ENCODE peak calls at places on chromosomes 5 and 9, in nine cellular contexts. One of them, this sample, is unnamed.

GRCh38 chr9:134858051-134858841 is 22.4 kb upstream of the FCN2 start:
- DNase-seq in cardiac muscle cell: peak; percentile 37
- DNase-seq in heart left ventricle: no peak
- DNase-seq in uterus: peak; percentile 9
- DNase-seq in PC-9: peak; percentile 38
- DNase-seq in lower lobe of right lung: no peak
- DNase-seq in CD8-positive, alpha-beta T cell: no peak
- DNase-seq in transverse colon: no peak
- DNase-seq in testis: peak; percentile 33
- DNase-seq in this sample: no peak

GRCh38 chr9:27168496-27168895 is 59.5 kb downstream of the TEK start:
- DNase-seq in cardiac muscle cell: peak; percentile 17
- DNase-seq in heart left ventricle: no peak
- DNase-seq in uterus: no peak
- DNase-seq in PC-9: no peak
- DNase-seq in lower lobe of right lung: no peak
- DNase-seq in CD8-positive, alpha-beta T cell: no peak
- DNase-seq in transverse colon: no peak
- DNase-seq in testis: no peak
- DNase-seq in this sample: no peak

GRCh38 chr9:97633859-97634485 is 351 bp downstream of the NCBP1 start:
- DNase-seq in cardiac muscle cell: no peak
- DNase-seq in heart left ventricle: no peak
- DNase-seq in uterus: no peak
- DNase-seq in PC-9: no peak
- DNase-seq in lower lobe of right lung: no peak
- DNase-seq in CD8-positive, alpha-beta T cell: no peak
- DNase-seq in transverse colon: no peak
- DNase-seq in testis: no peak
- DNase-seq in this sample: no peak

GRCh38 chr9:37952731-37953130 is 48.8 kb upstream of the SLC25A51 start:
- DNase-seq in cardiac muscle cell: peak; percentile 49
- DNase-seq in heart left ventricle: no peak
- DNase-seq in uterus: peak; percentile 68
- DNase-seq in PC-9: no peak
- DNase-seq in lower lobe of right lung: peak; percentile 14
- DNase-seq in CD8-positive, alpha-beta T cell: no peak
- DNase-seq in transverse colon: no peak
- DNase-seq in testis: no peak
- DNase-seq in this sample: no peak

GRCh38 chr5:136135536-136135935 is 2.9 kb downstream of the SMAD5 start:
- DNase-seq in cardiac muscle cell: no peak
- DNase-seq in heart left ventricle: no peak
- DNase-seq in uterus: no peak
- DNase-seq in PC-9: no peak
- DNase-seq in lower lobe of right lung: no peak
- DNase-seq in CD8-positive, alpha-beta T cell: no peak
- DNase-seq in transverse colon: no peak
- DNase-seq in testis: no peak
- DNase-seq in this sample: no peak

GRCh38 chr5:17373406-17374110 is 124.5 kb upstream of the TAF11L2 start:
- DNase-seq in cardiac muscle cell: no peak
- DNase-seq in heart left ventricle: no peak
- DNase-seq in uterus: no peak
- DNase-seq in PC-9: no peak
- DNase-seq in lower lobe of right lung: no peak
- DNase-seq in CD8-positive, alpha-beta T cell: no peak
- DNase-seq in transverse colon: no peak
- DNase-seq in testis: no peak
- DNase-seq in this sample: no peak

GRCh38 chr9:90942555-90942954 is 140.9 kb downstream of the SYK start:
- DNase-seq in cardiac muscle cell: no peak
- DNase-seq in heart left ventricle: no peak
- DNase-seq in uterus: no peak
- DNase-seq in PC-9: no peak
- DNase-seq in lower lobe of right lung: no peak
- DNase-seq in CD8-positive, alpha-beta T cell: no peak
- DNase-seq in transverse colon: peak; percentile 74
- DNase-seq in testis: no peak
- DNase-seq in this sample: no peak

GRCh38 chr9:71858812-71859211 is 52.2 kb downstream of the ABHD17B start:
- DNase-seq in cardiac muscle cell: no peak
- DNase-seq in heart left ventricle: no peak
- DNase-seq in uterus: no peak
- DNase-seq in PC-9: no peak
- DNase-seq in lower lobe of right lung: no peak
- DNase-seq in CD8-positive, alpha-beta T cell: no peak
- DNase-seq in transverse colon: no peak
- DNase-seq in testis: no peak
- DNase-seq in this sample: no peak

GRCh38 chr5:177449140-177450061 is 2.8 kb downstream of the PRR7 start:
- DNase-seq in cardiac muscle cell: no peak
- DNase-seq in heart left ventricle: no peak
- DNase-seq in uterus: no peak
- DNase-seq in PC-9: no peak
- DNase-seq in lower lobe of right lung: no peak
- DNase-seq in CD8-positive, alpha-beta T cell: no peak
- DNase-seq in transverse colon: no peak
- DNase-seq in testis: no peak
- DNase-seq in this sample: no peak
- TF ChIP-seq CTCF in cardiac muscle cell: no peak
- TF ChIP-seq CTCF in heart left ventricle: no peak
- TF ChIP-seq CTCF in uterus: no peak
- TF ChIP-seq CTCF in PC-9: no peak
- TF ChIP-seq CTCF in lower lobe of right lung: no peak
- TF ChIP-seq CTCF in CD8-positive, alpha-beta T cell: no peak
- TF ChIP-seq CTCF in transverse colon: no peak
- TF ChIP-seq CTCF in testis: no peak
- TF ChIP-seq CTCF in this sample: no peak

GRCh38 chr9:137459147-137459600 is at the start of gene NSMF:
- DNase-seq in cardiac muscle cell: peak; percentile 93
- DNase-seq in heart left ventricle: peak; percentile 96
- DNase-seq in uterus: peak; percentile 93
- DNase-seq in PC-9: peak; percentile 68
- DNase-seq in lower lobe of right lung: peak; percentile 95
- DNase-seq in CD8-positive, alpha-beta T cell: peak; percentile 92
- DNase-seq in transverse colon: peak; percentile 97
- DNase-seq in testis: peak; percentile 97
- DNase-seq in this sample: peak; percentile 94

GRCh38 chr9:137461663-137462395 is 2.7 kb upstream of the NSMF start:
- DNase-seq in cardiac muscle cell: peak; percentile 76
- DNase-seq in heart left ventricle: peak; percentile 52
- DNase-seq in uterus: peak; percentile 43
- DNase-seq in PC-9: no peak
- DNase-seq in lower lobe of right lung: peak; percentile 78
- DNase-seq in CD8-positive, alpha-beta T cell: peak; percentile 84
- DNase-seq in transverse colon: peak; percentile 76
- DNase-seq in testis: peak; percentile 67
- DNase-seq in this sample: no peak

GRCh38 chr9:137459601-137460362 is 648 bp upstream of the NSMF start:
- DNase-seq in cardiac muscle cell: no peak
- DNase-seq in heart left ventricle: no peak
- DNase-seq in uterus: no peak
- DNase-seq in PC-9: no peak
- DNase-seq in lower lobe of right lung: no peak
- DNase-seq in CD8-positive, alpha-beta T cell: no peak
- DNase-seq in transverse colon: no peak
- DNase-seq in testis: no peak
- DNase-seq in this sample: no peak

GRCh38 chr9:137461316-137461662 is 2.2 kb upstream of the NSMF start:
- DNase-seq in cardiac muscle cell: no peak
- DNase-seq in heart left ventricle: peak; percentile 16
- DNase-seq in uterus: peak; percentile 25
- DNase-seq in PC-9: no peak
- DNase-seq in lower lobe of right lung: no peak
- DNase-seq in CD8-positive, alpha-beta T cell: no peak
- DNase-seq in transverse colon: no peak
- DNase-seq in testis: no peak
- DNase-seq in this sample: no peak

DNA sequence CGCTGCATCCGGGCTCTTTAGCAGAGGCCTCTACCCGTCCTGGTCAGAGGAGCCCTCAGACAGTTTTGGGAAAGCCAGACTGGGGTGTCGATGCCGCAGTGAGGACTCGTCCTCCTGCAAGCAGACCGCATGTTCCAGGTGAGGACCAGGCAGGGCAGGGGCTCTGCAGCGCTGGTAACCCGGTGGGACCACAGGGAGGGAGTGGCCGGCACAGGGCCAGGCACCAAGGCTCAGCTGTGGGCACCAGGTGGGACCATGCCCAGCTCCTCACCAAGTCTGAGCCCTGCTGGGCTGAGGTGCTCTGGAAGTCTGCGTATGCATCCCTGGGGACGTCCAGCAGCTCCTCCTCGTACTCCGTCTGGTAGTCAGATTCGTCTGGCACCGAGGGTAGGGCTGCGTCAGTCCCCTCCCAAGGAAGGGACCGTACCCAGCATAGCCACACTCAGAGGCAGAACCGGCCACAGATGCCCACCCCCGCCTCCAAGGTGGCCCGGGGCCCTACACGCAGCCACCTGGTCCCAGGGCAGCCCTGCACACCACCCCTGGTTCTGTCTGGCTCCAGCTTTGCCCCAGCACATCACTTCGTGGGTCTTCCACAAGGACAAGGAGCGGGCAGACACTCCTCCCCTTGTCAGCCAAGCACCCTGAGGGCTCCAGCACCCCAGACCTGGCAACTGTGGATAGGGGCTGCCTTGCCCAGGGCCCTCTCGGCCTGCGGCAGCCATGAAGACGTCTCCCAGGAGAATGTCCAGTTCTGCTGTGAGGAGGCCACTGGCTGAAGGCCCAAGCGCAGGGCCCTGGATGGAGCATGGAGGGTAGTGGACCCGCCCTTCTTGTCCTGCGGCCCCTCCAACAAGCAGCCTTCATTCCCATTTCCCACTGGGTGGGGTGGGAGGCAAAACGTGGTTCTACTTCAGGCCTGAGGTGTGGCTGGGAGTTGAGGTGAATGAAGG is 1.5 kb upstream of the NSMF start:
- DNase-seq in cardiac muscle cell: no peak
- DNase-seq in heart left ventricle: peak; percentile 22
- DNase-seq in uterus: peak; percentile 20
- DNase-seq in PC-9: no peak
- DNase-seq in lower lobe of right lung: no peak
- DNase-seq in CD8-positive, alpha-beta T cell: no peak
- DNase-seq in transverse colon: no peak
- DNase-seq in testis: no peak
- DNase-seq in this sample: no peak
- H3K4me3 ChIP-seq in cardiac muscle cell: no peak overlapping the region
- H3K4me3 ChIP-seq in heart left ventricle: no peak overlapping the region
- H3K4me3 ChIP-seq in uterus: no peak overlapping the region
- H3K4me3 ChIP-seq in PC-9: no peak overlapping the region
- H3K4me3 ChIP-seq in lower lobe of right lung: no peak overlapping the region
- H3K4me3 ChIP-seq in CD8-positive, alpha-beta T cell: no peak overlapping the region
- H3K4me3 ChIP-seq in transverse colon: no peak overlapping the region
- H3K4me3 ChIP-seq in testis: no peak overlapping the region
- H3K4me3 ChIP-seq in this sample: no peak overlapping the region

GRCh38 chr9:65426231-65426630 is 141.2 kb upstream of the FOXD4L5 start:
- DNase-seq in cardiac muscle cell: no peak
- DNase-seq in heart left ventricle: no peak
- DNase-seq in uterus: no peak
- DNase-seq in PC-9: no peak
- DNase-seq in lower lobe of right lung: no peak
- DNase-seq in CD8-positive, alpha-beta T cell: no peak
- DNase-seq in transverse colon: no peak
- DNase-seq in testis: no peak
- DNase-seq in this sample: no peak

GRCh38 chr9:65432051-65432450 is 147.0 kb upstream of the FOXD4L5 start:
- DNase-seq in cardiac muscle cell: no peak
- DNase-seq in heart left ventricle: no peak
- DNase-seq in uterus: no peak
- DNase-seq in PC-9: no peak
- DNase-seq in lower lobe of right lung: no peak
- DNase-seq in CD8-positive, alpha-beta T cell: no peak
- DNase-seq in transverse colon: no peak
- DNase-seq in testis: no peak
- DNase-seq in this sample: no peak

GRCh38 chr9:65435464-65435863 is 150.5 kb upstream of the FOXD4L5 start:
- DNase-seq in cardiac muscle cell: no peak
- DNase-seq in heart left ventricle: no peak
- DNase-seq in uterus: no peak
- DNase-seq in PC-9: no peak
- DNase-seq in lower lobe of right lung: no peak
- DNase-seq in CD8-positive, alpha-beta T cell: no peak
- DNase-seq in transverse colon: no peak
- DNase-seq in testis: no peak
- DNase-seq in this sample: no peak

GRCh38 chr9:65432722-65433323 is 147.8 kb upstream of the FOXD4L5 start:
- DNase-seq in cardiac muscle cell: no peak
- DNase-seq in heart left ventricle: no peak
- DNase-seq in uterus: no peak
- DNase-seq in PC-9: no peak
- DNase-seq in lower lobe of right lung: no peak
- DNase-seq in CD8-positive, alpha-beta T cell: no peak
- DNase-seq in transverse colon: no peak
- DNase-seq in testis: no peak
- DNase-seq in this sample: no peak

DNA sequence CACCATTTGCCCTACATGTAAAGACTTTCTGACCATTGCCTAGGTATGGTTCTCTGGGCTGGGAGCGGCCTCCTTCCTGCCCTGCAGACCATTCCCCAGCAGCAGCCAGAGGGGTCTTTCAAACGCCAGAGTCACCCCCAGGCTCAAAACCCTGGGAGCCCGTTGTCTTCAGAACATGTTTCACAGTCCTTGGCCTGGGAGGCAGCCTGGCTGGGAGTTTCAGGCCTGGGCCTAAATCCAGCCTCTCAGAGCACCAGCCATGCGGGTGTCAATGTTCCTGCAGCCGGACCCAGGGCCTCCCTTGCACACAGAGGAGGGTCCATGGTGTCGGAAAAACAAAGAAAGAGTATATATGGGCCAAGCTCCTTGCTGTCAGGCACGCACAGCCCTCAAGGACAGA is 145.2 kb upstream of the FOXD4L5 start:
- DNase-seq in cardiac muscle cell: no peak
- DNase-seq in heart left ventricle: no peak
- DNase-seq in uterus: no peak
- DNase-seq in PC-9: no peak
- DNase-seq in lower lobe of right lung: no peak
- DNase-seq in CD8-positive, alpha-beta T cell: no peak
- DNase-seq in transverse colon: no peak
- DNase-seq in testis: no peak
- DNase-seq in this sample: no peak
- H3K9me3 ChIP-seq in cardiac muscle cell: no peaks in the 10 kb centered on the region
- H3K9me3 ChIP-seq in heart left ventricle: no peaks in the 10 kb centered on the region
- H3K9me3 ChIP-seq in uterus: no peaks in the 10 kb centered on the region
- H3K9me3 ChIP-seq in PC-9: peaks cover 6% of the 10 kb centered on the region
- H3K9me3 ChIP-seq in lower lobe of right lung: no peaks in the 10 kb centered on the region
- H3K9me3 ChIP-seq in CD8-positive, alpha-beta T cell: no peaks in the 10 kb centered on the region
- H3K9me3 ChIP-seq in transverse colon: peaks cover 9% of the 10 kb centered on the region
- H3K9me3 ChIP-seq in testis: no peaks in the 10 kb centered on the region
- H3K9me3 ChIP-seq in this sample: no peaks in the 10 kb centered on the region

GRCh38 chr5:154851351-154851750 is 948 bp upstream of the FAXDC2 start:
- DNase-seq in cardiac muscle cell: no peak
- DNase-seq in heart left ventricle: no peak
- DNase-seq in uterus: no peak
- DNase-seq in PC-9: no peak
- DNase-seq in lower lobe of right lung: no peak
- DNase-seq in CD8-positive, alpha-beta T cell: no peak
- DNase-seq in transverse colon: no peak
- DNase-seq in testis: no peak
- DNase-seq in this sample: no peak

GRCh38 chr5:154849261-154849660 is 1.1 kb downstream of the FAXDC2 start:
- DNase-seq in cardiac muscle cell: no peak
- DNase-seq in heart left ventricle: no peak
- DNase-seq in uterus: no peak
- DNase-seq in PC-9: no peak
- DNase-seq in lower lobe of right lung: no peak
- DNase-seq in CD8-positive, alpha-beta T cell: no peak
- DNase-seq in transverse colon: no peak
- DNase-seq in testis: no peak
- DNase-seq in this sample: no peak

GRCh38 chr5:154850255-154851062 is at the start of gene FAXDC2:
- DNase-seq in cardiac muscle cell: peak; percentile 92
- DNase-seq in heart left ventricle: peak; percentile 84
- DNase-seq in uterus: peak; percentile 89
- DNase-seq in PC-9: no peak
- DNase-seq in lower lobe of right lung: peak; percentile 74
- DNase-seq in CD8-positive, alpha-beta T cell: no peak
- DNase-seq in transverse colon: peak; percentile 48
- DNase-seq in testis: peak; percentile 92
- DNase-seq in this sample: peak; percentile 93

GRCh38 chr5:154844800-154845199 is 5.6 kb downstream of the FAXDC2 start:
- DNase-seq in cardiac muscle cell: no peak
- DNase-seq in heart left ventricle: no peak
- DNase-seq in uterus: no peak
- DNase-seq in PC-9: peak; percentile 36
- DNase-seq in lower lobe of right lung: no peak
- DNase-seq in CD8-positive, alpha-beta T cell: no peak
- DNase-seq in transverse colon: no peak
- DNase-seq in testis: no peak
- DNase-seq in this sample: no peak

DNA sequence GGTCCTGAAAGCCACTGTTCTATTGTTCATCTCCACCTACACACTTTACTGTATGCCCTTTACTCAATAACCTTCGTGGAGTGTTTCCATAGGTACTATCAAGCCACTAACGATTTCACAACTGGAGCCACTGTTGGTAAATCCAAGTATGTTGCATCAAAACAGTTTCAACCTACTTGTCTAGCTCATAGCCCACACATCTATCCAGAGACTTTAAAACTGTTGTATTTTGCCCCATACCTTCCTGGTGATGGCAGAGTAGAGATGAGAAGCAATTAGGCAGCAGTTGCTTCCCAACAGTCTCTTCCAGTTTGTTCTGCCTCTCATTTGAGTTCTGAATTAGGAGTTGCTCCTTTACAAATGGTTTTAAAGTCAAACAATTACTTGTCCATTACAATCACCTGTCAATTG is 607 bp downstream of the FAXDC2 start:
- DNase-seq in cardiac muscle cell: peak; percentile 83
- DNase-seq in heart left ventricle: no peak
- DNase-seq in uterus: no peak
- DNase-seq in PC-9: no peak
- DNase-seq in lower lobe of right lung: no peak
- DNase-seq in CD8-positive, alpha-beta T cell: no peak
- DNase-seq in transverse colon: no peak
- DNase-seq in testis: no peak
- DNase-seq in this sample: no peak
- TF ChIP-seq CTCF in cardiac muscle cell: peak; percentile 14
- TF ChIP-seq CTCF in heart left ventricle: no peak
- TF ChIP-seq CTCF in uterus: no peak
- TF ChIP-seq CTCF in PC-9: no peak
- TF ChIP-seq CTCF in lower lobe of right lung: no peak
- TF ChIP-seq CTCF in CD8-positive, alpha-beta T cell: no peak
- TF ChIP-seq CTCF in transverse colon: no peak
- TF ChIP-seq CTCF in testis: no peak
- TF ChIP-seq CTCF in this sample: no peak

This sample was measured in right atrium auricular region.